ENCODE peak calls at places on chromosomes 4 and X, in six cellular contexts. N is heart left ventricle, Q is sigmoid colon, X is tibial nerve, L is HepG2, K is HCT116. J is an unnamed sample. For H3K4me1, the result is how much of the 10 kb centered on the place peaks cover.

GRCh38 chr4:128358231-128358902 is 70.8 kb upstream of the PGRMC2 start:
- DNase-seq in L (no peak), K (no peak), Q (no peak), N (peak), X (no peak), J (no peak)

GRCh38 chr4:117560329-117560728 is 474.0 kb upstream of the NDST3 start:
- DNase-seq in N (no peak), L (no peak), K (peak), Q (no peak), X (no peak), J (no peak)

GRCh38 chr4:121714548-121714947 is 17.8 kb upstream of the ANXA5 start:
- DNase-seq in L (no peak), Q (no peak), N (no peak), K (no peak), X (no peak), J (no peak)

GRCh38 chr4:144518181-144518895 is 127.6 kb upstream of the HHIP start:
- DNase-seq in N (no peak), X (no peak), K (no peak), L (no peak), Q (no peak), J (no peak)

GRCh38 chrX:52852110-52852872 is 15.6 kb downstream of the XAGE3 start:
- DNase-seq in K (no peak), Q (no peak), N (no peak), L (no peak), X (no peak), J (no peak)

GRCh38 chr4:185270037-185270436 is 60.6 kb downstream of the SNX25 start:
- DNase-seq in Q (no peak), L (no peak), X (no peak), N (no peak), K (no peak), J (no peak)

GRCh38 chr4:182862166-182862875 is 54.9 kb downstream of the DCTD start:
- DNase-seq in N (no peak), Q (no peak), L (peak), X (no peak), K (no peak), J (no peak)

GRCh38 chrX:77455437-77455836 is 8.2 kb downstream of the FGF16 start:
- DNase-seq in Q (no peak), X (no peak), K (no peak), N (no peak), L (no peak), J (no peak)

GRCh38 chr4:129806986-129807385 is 711.0 kb downstream of the C4orf33 start:
- DNase-seq in X (no peak), Q (no peak), N (no peak), K (no peak), L (no peak), J (no peak)

GRCh38 chr4:108851346-108851745 is 88.5 kb upstream of the ETNPPL start:
- DNase-seq in L (no peak), Q (no peak), N (no peak), K (no peak), X (no peak), J (no peak)

GRCh38 chr4:74054483-74055032 is 16.1 kb upstream of the CXCL3 start:
- DNase-seq in X (no peak), N (no peak), Q (no peak), K (no peak), L (no peak), J (no peak)

GRCh38 chr4:11746734-11747133 is 318.0 kb upstream of the HS3ST1 start:
- DNase-seq in X (no peak), Q (no peak), L (no peak), K (no peak), N (no peak), J (no peak)

DNA sequence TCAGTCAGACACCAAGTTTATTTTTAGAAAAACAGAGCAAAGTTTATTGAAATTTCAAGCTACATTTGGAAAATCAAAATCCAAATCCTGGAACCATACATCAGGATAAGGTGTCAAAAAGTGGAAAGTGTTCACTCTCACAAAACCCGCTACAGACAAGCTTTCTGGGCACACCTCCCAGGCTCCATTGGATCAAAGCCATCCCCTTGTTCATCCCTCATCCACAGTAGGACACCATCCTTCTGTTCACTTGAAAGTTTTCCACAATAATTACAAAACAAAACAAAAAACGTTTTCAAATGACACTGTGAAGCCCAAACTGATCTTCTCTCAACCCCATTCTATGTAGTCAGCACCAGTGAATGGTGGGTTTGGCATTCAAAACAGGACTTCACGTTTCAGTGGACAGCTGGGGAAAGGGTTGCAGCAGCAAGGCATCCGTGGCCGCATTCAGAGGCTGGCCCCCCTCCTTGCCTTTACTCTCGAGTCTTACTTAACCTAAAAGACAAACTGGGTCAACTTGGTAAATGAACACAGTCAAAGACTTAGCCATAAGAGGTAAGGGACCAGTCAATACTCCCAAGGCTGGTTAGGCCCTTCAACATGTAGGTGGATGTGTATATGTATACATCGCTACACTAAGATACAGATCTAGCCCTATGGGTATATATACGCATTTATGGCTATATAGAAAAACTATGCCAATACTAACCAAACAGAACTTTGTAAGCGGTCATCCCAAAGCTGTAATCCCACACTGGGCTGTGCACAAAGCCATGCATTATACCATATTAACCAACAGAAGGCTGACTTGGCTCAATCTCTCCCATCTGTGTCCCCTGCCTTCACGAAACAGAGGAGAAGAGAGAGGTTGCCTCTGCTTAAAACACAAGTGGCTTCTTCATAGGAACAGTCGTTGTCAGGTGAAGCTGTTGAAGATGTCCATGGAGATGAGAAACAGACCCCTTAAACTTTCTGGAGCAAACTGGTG is 62.1 kb downstream of the TSC22D3 start:
- DNase-seq in L (no peak), X (no peak), K (no peak), N (no peak), Q (peak), J (peak)
- TF ChIP-seq POLR2A in L (no peak), X (no peak), K (no peak), N (no peak), Q (no peak), J (no peak)

DNA sequence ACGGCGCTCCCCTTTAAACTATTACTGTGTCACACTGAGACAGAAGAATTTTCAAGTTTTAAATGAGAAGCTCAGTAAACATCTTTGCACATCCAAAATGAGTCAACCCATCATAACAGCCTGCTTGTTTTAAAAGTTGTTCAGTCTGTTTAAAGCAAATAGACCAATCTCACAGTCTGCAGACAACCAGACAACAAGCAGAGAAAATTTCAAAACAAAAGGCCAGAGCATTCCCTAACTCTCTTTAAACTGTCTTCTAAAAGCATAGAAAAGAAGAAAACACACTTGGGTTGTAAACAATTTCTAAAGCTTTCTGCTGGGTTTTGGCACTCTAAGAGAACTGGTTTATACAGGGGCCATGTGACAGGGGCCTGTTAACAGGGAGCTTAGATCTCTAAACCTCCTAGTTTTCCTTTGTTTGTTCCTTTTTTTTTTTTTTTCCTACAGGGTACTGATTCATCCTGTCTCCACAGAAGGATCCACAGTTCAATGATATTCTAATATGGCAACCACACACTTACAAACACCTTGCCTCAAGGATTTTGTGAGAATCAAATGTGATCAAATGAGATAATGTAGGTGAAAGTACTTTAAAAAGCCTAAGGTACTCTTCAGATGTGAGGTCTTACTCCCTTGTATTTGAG is 100.8 kb upstream of the MAML3 start:
- DNase-seq in X (no peak), N (no peak), L (no peak), K (no peak), Q (no peak), J (no peak)
- H3K4me1 ChIP-seq in X (under half), N (under half), L (under half), K (under half), Q (under half), J (under half)

DNA sequence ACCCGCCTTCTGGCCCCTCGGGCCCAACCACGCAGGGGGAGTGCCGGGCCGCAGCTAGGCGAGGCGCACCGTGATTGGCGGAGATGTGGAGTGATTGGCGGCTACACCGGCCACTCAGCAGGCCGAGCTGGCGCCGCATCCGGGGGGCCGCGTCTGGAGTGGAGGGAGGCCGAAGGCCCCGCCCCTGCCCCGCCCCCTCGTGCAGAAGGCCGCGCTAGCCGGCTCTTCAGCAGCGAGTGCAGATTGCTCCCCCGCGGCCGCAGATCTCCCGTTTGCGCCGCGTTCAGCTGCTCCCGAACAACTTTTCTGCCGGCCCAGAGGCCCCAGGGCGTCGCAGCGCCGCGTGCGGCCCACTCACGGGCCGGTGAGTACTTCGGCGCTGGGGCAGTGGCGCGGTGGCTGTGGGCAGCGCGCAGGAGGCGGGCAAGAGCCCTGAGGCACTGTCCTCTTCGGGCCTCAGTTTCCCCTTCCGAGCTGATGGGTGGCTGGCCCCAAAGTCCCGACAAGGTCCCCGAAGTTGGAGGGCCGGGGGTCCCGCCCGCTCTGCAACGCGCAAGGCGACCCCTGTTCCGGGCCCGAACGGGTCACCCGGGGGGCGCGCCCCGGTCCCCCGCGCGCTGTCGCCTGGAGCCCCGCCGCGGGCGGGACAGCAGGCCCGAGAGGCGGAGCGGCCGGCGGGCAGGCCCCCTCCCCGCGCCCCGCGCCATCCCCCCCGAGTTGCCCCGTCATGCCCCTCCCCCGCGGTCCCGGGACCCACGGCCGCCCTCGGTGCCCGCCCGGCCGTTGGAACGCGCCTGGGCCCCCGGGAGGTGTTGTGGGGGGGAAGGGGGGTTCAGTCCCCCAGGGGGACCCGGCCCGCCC is at the start of gene WFS1:
- DNase-seq in Q (peak), L (peak), K (peak), N (peak), X (peak), J (peak)
- TF ChIP-seq POLR2A in Q (peak), L (peak), K (peak), N (peak), X (peak), J (no peak)

DNA sequence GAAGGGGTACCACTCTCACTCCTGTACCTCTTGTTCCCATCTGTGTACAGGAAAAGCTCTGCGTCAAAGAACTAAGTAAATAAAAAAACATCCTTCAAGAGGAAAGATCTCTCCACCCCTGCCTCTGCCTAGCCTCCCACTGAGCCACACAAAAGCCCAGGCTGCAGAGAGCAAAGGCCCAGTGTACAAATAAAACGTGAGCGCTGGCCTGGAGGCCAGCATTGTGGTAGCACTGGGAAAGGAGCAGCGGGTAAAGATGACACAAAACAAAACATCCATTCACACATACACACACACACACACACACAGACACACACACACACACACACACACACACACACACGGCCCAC is 13.6 kb downstream of the WDR1 start:
- DNase-seq in N (no peak), Q (no peak), K (no peak), L (no peak), X (no peak), J (no peak)
- H3K4me1 ChIP-seq in N (half or more), Q (half or more), K (half or more), L (under half), X (half or more), J (under half)

DNA sequence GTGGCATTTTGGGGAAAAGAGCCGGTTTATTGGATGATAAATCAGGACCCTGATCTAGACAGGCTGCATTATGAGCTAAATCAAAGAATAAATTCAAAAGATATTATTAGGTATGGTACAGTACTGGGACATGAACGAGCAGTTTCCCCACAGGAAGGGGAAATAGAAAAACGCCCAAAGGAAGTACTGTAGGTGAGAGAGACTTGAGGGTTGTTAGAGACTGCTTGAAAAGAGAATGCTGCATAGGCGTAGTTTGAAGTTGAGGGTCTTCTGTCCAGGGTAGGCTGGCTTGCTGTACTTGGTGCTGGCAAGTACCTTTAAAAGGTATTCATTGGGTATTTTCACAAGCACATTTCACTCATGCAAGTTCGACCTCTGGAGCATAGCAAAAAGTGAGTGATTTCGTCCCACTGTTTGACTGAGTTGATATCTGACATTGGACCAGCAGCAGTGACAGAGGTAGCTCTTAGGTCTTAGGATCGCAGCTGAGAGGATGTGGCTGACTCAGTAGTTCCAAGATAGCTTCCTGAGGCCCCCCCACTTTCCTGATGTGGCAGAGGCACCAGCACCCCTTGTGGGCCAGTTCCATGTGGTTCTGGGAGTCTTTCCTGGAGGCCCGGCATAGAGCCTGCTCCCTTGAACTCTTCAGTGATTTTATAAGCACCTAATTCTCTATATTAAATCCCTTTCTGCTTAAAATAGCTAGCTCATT is 64.3 kb downstream of the TMEM131L start:
- DNase-seq in X (no peak), K (no peak), N (no peak), Q (no peak), L (no peak), J (no peak)
- TF ChIP-seq POLR2A in X (no peak), K (no peak), N (no peak), Q (no peak), L (no peak), J (no peak)

GRCh38 chr4:6892190-6892908 is 17.3 kb upstream of the TBC1D14 start:
- DNase-seq in N (peak), L (peak), X (peak), K (no peak), Q (peak), J (peak)
- H3K4me1 ChIP-seq in N (under half), L (half or more), X (under half), K (under half), Q (under half), J (under half)

GRCh38 chrX:150874448-150874847 is 24.0 kb downstream of the CD99L2 start:
- DNase-seq in X (no peak), Q (no peak), L (no peak), N (no peak), K (no peak), J (no peak)
- TF ChIP-seq POLR2A in X (no peak), Q (no peak), L (no peak), N (no peak), K (no peak), J (no peak)

GRCh38 chr4:1043162-1043561 is 31.7 kb downstream of the FGFRL1 start:
- DNase-seq in Q (no peak), L (no peak), K (no peak), X (no peak), N (no peak), J (no peak)

GRCh38 chr4:1045595-1046201 is 34.3 kb downstream of the FGFRL1 start:
- DNase-seq in L (no peak), Q (peak), K (no peak), N (peak), X (no peak), J (no peak)

GRCh38 chr4:1043658-1044468 is 32.4 kb downstream of the FGFRL1 start:
- DNase-seq in Q (peak), X (peak), K (peak), N (peak), L (peak), J (peak)

GRCh38 chr4:1045193-1045594 is 33.8 kb downstream of the FGFRL1 start:
- DNase-seq in Q (peak), N (peak), X (no peak), K (no peak), L (no peak), J (no peak)

DNA sequence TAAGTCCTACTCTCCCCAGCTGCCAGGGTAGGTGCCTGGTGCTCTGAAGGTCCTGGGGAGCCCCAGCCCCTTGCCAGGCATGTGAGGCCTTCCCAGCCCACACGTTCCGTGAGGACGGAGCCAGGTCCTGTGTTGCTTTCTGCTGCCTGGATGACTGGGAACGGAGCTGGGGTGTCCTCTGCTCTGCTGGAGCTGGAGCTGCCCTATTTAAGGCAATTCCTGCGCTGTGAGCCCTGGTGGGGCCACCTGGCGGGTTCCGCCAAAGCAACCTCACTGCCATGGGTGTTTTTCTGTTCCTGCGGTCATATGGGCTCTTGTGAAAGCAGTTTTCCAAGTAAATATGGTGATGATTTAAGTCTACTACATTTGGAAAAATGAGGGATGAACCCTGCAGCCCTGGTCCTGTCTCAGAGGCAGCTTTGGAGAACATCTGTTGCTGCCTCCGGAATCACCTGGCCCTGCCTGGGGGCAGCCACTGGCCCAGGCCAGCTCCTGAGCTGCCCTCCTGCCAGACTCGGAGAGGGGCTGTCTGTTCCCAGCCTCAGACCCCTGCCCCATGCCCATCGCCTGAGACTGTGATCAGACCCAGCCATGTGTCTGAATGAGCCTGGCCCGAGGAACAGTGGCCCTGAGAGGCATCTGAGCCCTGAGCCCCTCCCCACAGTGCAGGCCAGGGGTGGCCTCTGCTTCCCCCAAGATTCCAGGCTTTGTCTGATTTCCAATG is 33.2 kb downstream of the FGFRL1 start:
- DNase-seq in L (no peak), N (peak), Q (peak), K (no peak), X (no peak), J (no peak)
- H3K4me1 ChIP-seq in L (under half), N (under half), Q (under half), K (half or more), X (half or more), J (under half)

J was measured in testis.